ENCODE peak calls at places on chromosomes 5 and 9, in nine cellular contexts. One of them, this sample, is unnamed.

GRCh38 chr9:6758418-6759113 is 793 bp downstream of the KDM4C start:
- DNase-seq in astrocyte of the spinal cord: no peak
- DNase-seq in CD8-positive, alpha-beta memory T cell: peak; percentile 58
- DNase-seq in fibroblast of mammary gland: no peak
- DNase-seq in HAP-1: peak; percentile 59
- DNase-seq in cardiac muscle cell: peak; percentile 58
- DNase-seq in neuronal stem cell: peak; percentile 51
- DNase-seq in AG04449: no peak
- DNase-seq in CD8-positive, alpha-beta T cell: peak; percentile 52
- DNase-seq in this sample: no peak

GRCh38 chr5:178331491-178331981 is 98.9 kb upstream of the PHYKPL start:
- DNase-seq in astrocyte of the spinal cord: no peak
- DNase-seq in CD8-positive, alpha-beta memory T cell: no peak
- DNase-seq in fibroblast of mammary gland: no peak
- DNase-seq in HAP-1: no peak
- DNase-seq in cardiac muscle cell: no peak
- DNase-seq in neuronal stem cell: no peak
- DNase-seq in AG04449: no peak
- DNase-seq in CD8-positive, alpha-beta T cell: no peak
- DNase-seq in this sample: no peak

GRCh38 chr9:130766031-130766903 is 68.8 kb upstream of the ABL1 start:
- DNase-seq in astrocyte of the spinal cord: no peak
- DNase-seq in CD8-positive, alpha-beta memory T cell: no peak
- DNase-seq in fibroblast of mammary gland: no peak
- DNase-seq in HAP-1: no peak
- DNase-seq in cardiac muscle cell: no peak
- DNase-seq in neuronal stem cell: no peak
- DNase-seq in AG04449: no peak
- DNase-seq in CD8-positive, alpha-beta T cell: no peak
- DNase-seq in this sample: no peak

GRCh38 chr9:125663127-125663526 is 43.9 kb downstream of the MAPKAP1 start:
- DNase-seq in astrocyte of the spinal cord: peak; percentile 63
- DNase-seq in CD8-positive, alpha-beta memory T cell: no peak
- DNase-seq in fibroblast of mammary gland: peak; percentile 67
- DNase-seq in HAP-1: no peak
- DNase-seq in cardiac muscle cell: no peak
- DNase-seq in neuronal stem cell: no peak
- DNase-seq in AG04449: no peak
- DNase-seq in CD8-positive, alpha-beta T cell: no peak
- DNase-seq in this sample: no peak

GRCh38 chr5:6216516-6217075 is 161.8 kb downstream of the MED10 start:
- DNase-seq in astrocyte of the spinal cord: no peak
- DNase-seq in CD8-positive, alpha-beta memory T cell: no peak
- DNase-seq in fibroblast of mammary gland: no peak
- DNase-seq in HAP-1: no peak
- DNase-seq in cardiac muscle cell: no peak
- DNase-seq in neuronal stem cell: no peak
- DNase-seq in AG04449: no peak
- DNase-seq in CD8-positive, alpha-beta T cell: no peak
- DNase-seq in this sample: no peak

GRCh38 chr5:61948151-61948550 is 357.9 kb upstream of the KIF2A start:
- DNase-seq in astrocyte of the spinal cord: no peak
- DNase-seq in CD8-positive, alpha-beta memory T cell: no peak
- DNase-seq in fibroblast of mammary gland: no peak
- DNase-seq in HAP-1: no peak
- DNase-seq in cardiac muscle cell: no peak
- DNase-seq in neuronal stem cell: no peak
- DNase-seq in AG04449: no peak
- DNase-seq in CD8-positive, alpha-beta T cell: no peak
- DNase-seq in this sample: no peak

GRCh38 chr9:124480621-124480981 is 26.6 kb downstream of the NR5A1 start:
- DNase-seq in astrocyte of the spinal cord: peak; percentile 6
- DNase-seq in CD8-positive, alpha-beta memory T cell: no peak
- DNase-seq in fibroblast of mammary gland: peak; percentile 20
- DNase-seq in HAP-1: peak; percentile 77
- DNase-seq in cardiac muscle cell: peak; percentile 72
- DNase-seq in neuronal stem cell: no peak
- DNase-seq in AG04449: no peak
- DNase-seq in CD8-positive, alpha-beta T cell: no peak
- DNase-seq in this sample: no peak

GRCh38 chr5:51378778-51379652 is 4.2 kb upstream of the ISL1 start:
- DNase-seq in astrocyte of the spinal cord: peak; percentile 19
- DNase-seq in CD8-positive, alpha-beta memory T cell: no peak
- DNase-seq in fibroblast of mammary gland: no peak
- DNase-seq in HAP-1: no peak
- DNase-seq in cardiac muscle cell: peak; percentile 55
- DNase-seq in neuronal stem cell: peak; percentile 45
- DNase-seq in AG04449: no peak
- DNase-seq in CD8-positive, alpha-beta T cell: no peak
- DNase-seq in this sample: no peak

GRCh38 chr9:103700558-103700957 is 393.6 kb upstream of the SMC2 start:
- DNase-seq in astrocyte of the spinal cord: no peak
- DNase-seq in CD8-positive, alpha-beta memory T cell: no peak
- DNase-seq in fibroblast of mammary gland: no peak
- DNase-seq in HAP-1: peak; percentile 14
- DNase-seq in cardiac muscle cell: no peak
- DNase-seq in neuronal stem cell: peak; percentile 11
- DNase-seq in AG04449: no peak
- DNase-seq in CD8-positive, alpha-beta T cell: no peak
- DNase-seq in this sample: peak; percentile 21

GRCh38 chr9:22244141-22245011 is 202.2 kb upstream of the DMRTA1 start:
- DNase-seq in astrocyte of the spinal cord: peak; percentile 72
- DNase-seq in CD8-positive, alpha-beta memory T cell: no peak
- DNase-seq in fibroblast of mammary gland: peak; percentile 65
- DNase-seq in HAP-1: peak; percentile 73
- DNase-seq in cardiac muscle cell: peak; percentile 65
- DNase-seq in neuronal stem cell: no peak
- DNase-seq in AG04449: no peak
- DNase-seq in CD8-positive, alpha-beta T cell: no peak
- DNase-seq in this sample: no peak

GRCh38 chr9:82456621-82457020 is 468.0 kb downstream of the SPATA31D1 start:
- DNase-seq in astrocyte of the spinal cord: peak; percentile 61
- DNase-seq in CD8-positive, alpha-beta memory T cell: no peak
- DNase-seq in fibroblast of mammary gland: peak; percentile 54
- DNase-seq in HAP-1: no peak
- DNase-seq in cardiac muscle cell: no peak
- DNase-seq in neuronal stem cell: no peak
- DNase-seq in AG04449: peak; percentile 37
- DNase-seq in CD8-positive, alpha-beta T cell: no peak
- DNase-seq in this sample: peak; percentile 5

GRCh38 chr5:53249529-53249928 is 140.0 kb upstream of the MOCS2 start:
- DNase-seq in astrocyte of the spinal cord: peak; percentile 95
- DNase-seq in CD8-positive, alpha-beta memory T cell: no peak
- DNase-seq in fibroblast of mammary gland: peak; percentile 94
- DNase-seq in HAP-1: no peak
- DNase-seq in cardiac muscle cell: no peak
- DNase-seq in neuronal stem cell: no peak
- DNase-seq in AG04449: peak; percentile 91
- DNase-seq in CD8-positive, alpha-beta T cell: no peak
- DNase-seq in this sample: peak; percentile 91

GRCh38 chr5:156147251-156147947 is 179.6 kb upstream of the SGCD start:
- DNase-seq in astrocyte of the spinal cord: no peak
- DNase-seq in CD8-positive, alpha-beta memory T cell: no peak
- DNase-seq in fibroblast of mammary gland: peak; percentile 67
- DNase-seq in HAP-1: no peak
- DNase-seq in cardiac muscle cell: no peak
- DNase-seq in neuronal stem cell: no peak
- DNase-seq in AG04449: peak; percentile 86
- DNase-seq in CD8-positive, alpha-beta T cell: no peak
- DNase-seq in this sample: no peak

GRCh38 chr9:3477236-3477834 is 48.5 kb downstream of the RFX3 start:
- DNase-seq in astrocyte of the spinal cord: no peak
- DNase-seq in CD8-positive, alpha-beta memory T cell: no peak
- DNase-seq in fibroblast of mammary gland: no peak
- DNase-seq in HAP-1: no peak
- DNase-seq in cardiac muscle cell: no peak
- DNase-seq in neuronal stem cell: no peak
- DNase-seq in AG04449: no peak
- DNase-seq in CD8-positive, alpha-beta T cell: no peak
- DNase-seq in this sample: no peak
- H3K4me3 ChIP-seq in astrocyte of the spinal cord: no peak overlapping the region
- H3K4me3 ChIP-seq in CD8-positive, alpha-beta memory T cell: peak overlapping the region; percentile 37
- H3K4me3 ChIP-seq in fibroblast of mammary gland: no peak overlapping the region
- H3K4me3 ChIP-seq in HAP-1: no peak overlapping the region
- H3K4me3 ChIP-seq in cardiac muscle cell: no peak overlapping the region
- H3K4me3 ChIP-seq in neuronal stem cell: no peak overlapping the region
- H3K4me3 ChIP-seq in AG04449: no peak overlapping the region
- H3K4me3 ChIP-seq in CD8-positive, alpha-beta T cell: peak overlapping the region; percentile 13
- H3K4me3 ChIP-seq in this sample: no peak overlapping the region

DNA sequence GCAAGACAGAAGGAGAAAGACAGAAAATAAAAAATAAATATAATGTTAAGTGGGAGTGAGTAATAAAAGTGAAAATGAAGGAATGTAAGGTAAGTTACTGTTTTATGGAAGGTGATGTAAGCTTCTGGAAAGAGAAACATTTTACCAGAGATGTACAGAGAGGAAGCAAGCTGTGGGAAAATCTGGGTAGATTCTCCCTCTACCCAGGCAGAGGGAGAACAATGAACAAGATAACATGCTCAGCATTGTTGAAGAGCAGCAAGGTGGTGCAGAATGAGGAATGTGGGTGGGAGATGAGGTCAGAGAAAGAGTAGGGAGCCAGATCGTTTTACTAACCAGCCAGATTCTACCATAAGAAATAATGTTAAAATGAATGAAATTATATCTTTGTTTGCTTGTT is 357.0 kb downstream of the TMEM167A start:
- DNase-seq in astrocyte of the spinal cord: no peak
- DNase-seq in CD8-positive, alpha-beta memory T cell: no peak
- DNase-seq in fibroblast of mammary gland: no peak
- DNase-seq in HAP-1: no peak
- DNase-seq in cardiac muscle cell: no peak
- DNase-seq in neuronal stem cell: no peak
- DNase-seq in AG04449: no peak
- DNase-seq in CD8-positive, alpha-beta T cell: no peak
- DNase-seq in this sample: no peak
- H3K4me3 ChIP-seq in astrocyte of the spinal cord: no peak overlapping the region
- H3K4me3 ChIP-seq in CD8-positive, alpha-beta memory T cell: no peak overlapping the region
- H3K4me3 ChIP-seq in fibroblast of mammary gland: no peak overlapping the region
- H3K4me3 ChIP-seq in HAP-1: no peak overlapping the region
- H3K4me3 ChIP-seq in cardiac muscle cell: no peak overlapping the region
- H3K4me3 ChIP-seq in neuronal stem cell: no peak overlapping the region
- H3K4me3 ChIP-seq in AG04449: no peak overlapping the region
- H3K4me3 ChIP-seq in CD8-positive, alpha-beta T cell: no peak overlapping the region
- H3K4me3 ChIP-seq in this sample: no peak overlapping the region

GRCh38 chr5:82470185-82470584 is 192.0 kb upstream of the RPS23 start:
- DNase-seq in astrocyte of the spinal cord: no peak
- DNase-seq in CD8-positive, alpha-beta memory T cell: no peak
- DNase-seq in fibroblast of mammary gland: no peak
- DNase-seq in HAP-1: no peak
- DNase-seq in cardiac muscle cell: peak; percentile 24
- DNase-seq in neuronal stem cell: no peak
- DNase-seq in AG04449: no peak
- DNase-seq in CD8-positive, alpha-beta T cell: no peak
- DNase-seq in this sample: no peak

GRCh38 chr5:82465235-82465634 is 187.1 kb upstream of the RPS23 start:
- DNase-seq in astrocyte of the spinal cord: no peak
- DNase-seq in CD8-positive, alpha-beta memory T cell: no peak
- DNase-seq in fibroblast of mammary gland: no peak
- DNase-seq in HAP-1: no peak
- DNase-seq in cardiac muscle cell: no peak
- DNase-seq in neuronal stem cell: no peak
- DNase-seq in AG04449: no peak
- DNase-seq in CD8-positive, alpha-beta T cell: no peak
- DNase-seq in this sample: no peak

GRCh38 chr5:82467006-82467561 is 188.9 kb upstream of the RPS23 start:
- DNase-seq in astrocyte of the spinal cord: peak; percentile 46
- DNase-seq in CD8-positive, alpha-beta memory T cell: no peak
- DNase-seq in fibroblast of mammary gland: peak; percentile 78
- DNase-seq in HAP-1: no peak
- DNase-seq in cardiac muscle cell: no peak
- DNase-seq in neuronal stem cell: no peak
- DNase-seq in AG04449: no peak
- DNase-seq in CD8-positive, alpha-beta T cell: no peak
- DNase-seq in this sample: peak; percentile 28
- H3K4me3 ChIP-seq in astrocyte of the spinal cord: no peak overlapping the region
- H3K4me3 ChIP-seq in CD8-positive, alpha-beta memory T cell: no peak overlapping the region
- H3K4me3 ChIP-seq in fibroblast of mammary gland: peak overlapping the region; percentile 20
- H3K4me3 ChIP-seq in HAP-1: no peak overlapping the region
- H3K4me3 ChIP-seq in cardiac muscle cell: no peak overlapping the region
- H3K4me3 ChIP-seq in neuronal stem cell: no peak overlapping the region
- H3K4me3 ChIP-seq in AG04449: no peak overlapping the region
- H3K4me3 ChIP-seq in CD8-positive, alpha-beta T cell: no peak overlapping the region
- H3K4me3 ChIP-seq in this sample: peak overlapping the region; percentile 21

DNA sequence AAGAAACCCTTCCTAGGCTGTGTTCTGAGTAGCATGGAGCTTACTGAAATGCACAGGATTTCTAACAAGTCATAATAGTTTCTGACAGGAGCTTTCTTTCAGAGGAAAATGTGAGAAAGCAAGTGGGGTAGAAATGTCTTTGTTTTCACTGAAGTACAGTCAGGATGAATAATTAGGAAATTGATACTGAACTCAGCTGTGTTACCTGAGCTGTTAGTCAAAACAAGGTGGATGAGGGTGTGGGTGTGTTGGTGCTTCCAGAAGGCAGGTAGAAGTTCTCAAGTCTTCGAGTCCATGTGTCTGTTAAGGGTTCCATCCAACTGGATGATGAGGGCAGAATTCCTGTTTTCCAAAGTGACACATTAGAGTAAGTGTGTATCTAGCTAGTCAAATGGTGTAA is 122.4 kb downstream of the BASP1 start:
- DNase-seq in astrocyte of the spinal cord: no peak
- DNase-seq in CD8-positive, alpha-beta memory T cell: no peak
- DNase-seq in fibroblast of mammary gland: no peak
- DNase-seq in HAP-1: no peak
- DNase-seq in cardiac muscle cell: no peak
- DNase-seq in neuronal stem cell: no peak
- DNase-seq in AG04449: no peak
- DNase-seq in CD8-positive, alpha-beta T cell: no peak
- DNase-seq in this sample: no peak
- H3K4me3 ChIP-seq in astrocyte of the spinal cord: no peak overlapping the region
- H3K4me3 ChIP-seq in CD8-positive, alpha-beta memory T cell: no peak overlapping the region
- H3K4me3 ChIP-seq in fibroblast of mammary gland: no peak overlapping the region
- H3K4me3 ChIP-seq in HAP-1: no peak overlapping the region
- H3K4me3 ChIP-seq in cardiac muscle cell: no peak overlapping the region
- H3K4me3 ChIP-seq in neuronal stem cell: no peak overlapping the region
- H3K4me3 ChIP-seq in AG04449: no peak overlapping the region
- H3K4me3 ChIP-seq in CD8-positive, alpha-beta T cell: no peak overlapping the region
- H3K4me3 ChIP-seq in this sample: no peak overlapping the region

GRCh38 chr9:114395196-114395595 is 7.4 kb upstream of the AKNA start:
- DNase-seq in astrocyte of the spinal cord: no peak
- DNase-seq in CD8-positive, alpha-beta memory T cell: no peak
- DNase-seq in fibroblast of mammary gland: no peak
- DNase-seq in HAP-1: no peak
- DNase-seq in cardiac muscle cell: no peak
- DNase-seq in neuronal stem cell: no peak
- DNase-seq in AG04449: no peak
- DNase-seq in CD8-positive, alpha-beta T cell: no peak
- DNase-seq in this sample: no peak
- H3K4me3 ChIP-seq in astrocyte of the spinal cord: no peak overlapping the region
- H3K4me3 ChIP-seq in CD8-positive, alpha-beta memory T cell: no peak overlapping the region
- H3K4me3 ChIP-seq in fibroblast of mammary gland: no peak overlapping the region
- H3K4me3 ChIP-seq in HAP-1: no peak overlapping the region
- H3K4me3 ChIP-seq in cardiac muscle cell: no peak overlapping the region
- H3K4me3 ChIP-seq in neuronal stem cell: no peak overlapping the region
- H3K4me3 ChIP-seq in AG04449: no peak overlapping the region
- H3K4me3 ChIP-seq in CD8-positive, alpha-beta T cell: peak overlapping the region; percentile 16
- H3K4me3 ChIP-seq in this sample: no peak overlapping the region

This sample was measured in skeletal muscle cell.